ENCODE peak calls at places on chromosomes 12 and 14, in five cellular contexts. One of them, this sample, is unnamed.

GRCh38 chr12:50845021-50845647 is 2.4 kb downstream of the TMPRSS12 start:
- DNase-seq in esophagus squamous epithelium: no peak
- DNase-seq in HL-60: no peak
- DNase-seq in endothelial cell of umbilical vein: no peak
- DNase-seq in Calu3: no peak
- DNase-seq in this sample: no peak

GRCh38 chr14:52596861-52597260 is 44.2 kb downstream of the GPR137C start:
- DNase-seq in esophagus squamous epithelium: no peak
- DNase-seq in HL-60: no peak
- DNase-seq in endothelial cell of umbilical vein: no peak
- DNase-seq in Calu3: no peak
- DNase-seq in this sample: no peak

GRCh38 chr12:132771126-132771838 is 9.7 kb upstream of the ANKLE2 start:
- DNase-seq in esophagus squamous epithelium: no peak
- DNase-seq in HL-60: peak
- DNase-seq in endothelial cell of umbilical vein: no peak
- DNase-seq in Calu3: no peak
- DNase-seq in this sample: peak

GRCh38 chr12:53169644-53170043 is 10.9 kb upstream of the ZNF740 start:
- DNase-seq in esophagus squamous epithelium: no peak
- DNase-seq in HL-60: no peak
- DNase-seq in endothelial cell of umbilical vein: no peak
- DNase-seq in Calu3: no peak
- DNase-seq in this sample: no peak

GRCh38 chr12:115771065-115771464 is 506.4 kb downstream of the MED13L start:
- DNase-seq in esophagus squamous epithelium: no peak
- DNase-seq in HL-60: no peak
- DNase-seq in endothelial cell of umbilical vein: no peak
- DNase-seq in Calu3: no peak
- DNase-seq in this sample: no peak

GRCh38 chr12:113788020-113788856 is 177.9 kb downstream of the RBM19 start:
- DNase-seq in esophagus squamous epithelium: no peak
- DNase-seq in HL-60: no peak
- DNase-seq in endothelial cell of umbilical vein: no peak
- DNase-seq in Calu3: no peak
- DNase-seq in this sample: no peak

GRCh38 chr14:83473846-83474245 is 1940.2 kb upstream of the SEL1L start:
- DNase-seq in esophagus squamous epithelium: no peak
- DNase-seq in HL-60: no peak
- DNase-seq in endothelial cell of umbilical vein: peak
- DNase-seq in Calu3: no peak
- DNase-seq in this sample: no peak

GRCh38 chr12:49956663-49957569 is 4.8 kb upstream of the AQP5 start:
- DNase-seq in esophagus squamous epithelium: no peak
- DNase-seq in HL-60: no peak
- DNase-seq in endothelial cell of umbilical vein: no peak
- DNase-seq in Calu3: no peak
- DNase-seq in this sample: no peak

GRCh38 chr14:88866305-88866704 is 41.9 kb downstream of the TTC8 start:
- DNase-seq in esophagus squamous epithelium: no peak
- DNase-seq in HL-60: no peak
- DNase-seq in endothelial cell of umbilical vein: peak
- DNase-seq in Calu3: no peak
- DNase-seq in this sample: no peak

GRCh38 chr12:72144553-72144952 is 127.6 kb upstream of the TRHDE start:
- DNase-seq in esophagus squamous epithelium: no peak
- DNase-seq in HL-60: no peak
- DNase-seq in endothelial cell of umbilical vein: no peak
- DNase-seq in Calu3: no peak
- DNase-seq in this sample: no peak

GRCh38 chr12:72139411-72139810 is 132.8 kb upstream of the TRHDE start:
- DNase-seq in esophagus squamous epithelium: no peak
- DNase-seq in HL-60: no peak
- DNase-seq in endothelial cell of umbilical vein: no peak
- DNase-seq in Calu3: no peak
- DNase-seq in this sample: no peak

GRCh38 chr12:72136792-72137191 is 135.4 kb upstream of the TRHDE start:
- DNase-seq in esophagus squamous epithelium: no peak
- DNase-seq in HL-60: no peak
- DNase-seq in endothelial cell of umbilical vein: no peak
- DNase-seq in Calu3: no peak
- DNase-seq in this sample: no peak

GRCh38 chr12:72146495-72146894 is 125.7 kb upstream of the TRHDE start:
- DNase-seq in esophagus squamous epithelium: no peak
- DNase-seq in HL-60: no peak
- DNase-seq in endothelial cell of umbilical vein: no peak
- DNase-seq in Calu3: no peak
- DNase-seq in this sample: no peak

DNA sequence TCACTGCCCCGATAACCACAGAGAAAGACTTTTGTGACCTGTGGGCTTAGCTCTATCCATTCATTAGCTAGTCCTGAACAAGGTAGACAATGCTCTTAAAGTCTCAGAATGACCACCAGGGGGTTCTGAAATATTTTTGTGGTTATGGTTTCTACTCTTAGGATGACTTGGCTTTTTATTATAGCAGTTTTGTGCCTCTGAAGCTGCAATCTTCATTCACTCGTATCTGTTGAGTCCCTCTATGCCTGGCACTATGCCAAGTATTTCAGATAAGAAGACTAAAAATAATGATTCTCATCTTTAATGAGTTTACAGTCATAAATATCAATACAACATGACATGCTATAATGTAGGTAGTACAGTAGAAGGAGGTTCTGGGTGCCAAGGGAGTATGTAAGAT is 130.8 kb upstream of the TRHDE start:
- DNase-seq in esophagus squamous epithelium: no peak
- DNase-seq in HL-60: no peak
- DNase-seq in endothelial cell of umbilical vein: no peak
- DNase-seq in Calu3: no peak
- DNase-seq in this sample: peak
- TF ChIP-seq CTCF in esophagus squamous epithelium: no peak
- TF ChIP-seq CTCF in HL-60: no peak
- TF ChIP-seq CTCF in endothelial cell of umbilical vein: no peak
- TF ChIP-seq CTCF in Calu3: peak
- TF ChIP-seq CTCF in this sample: no peak

GRCh38 chr12:90253674-90254181 is 545.1 kb upstream of the ATP2B1 start:
- DNase-seq in esophagus squamous epithelium: peak
- DNase-seq in HL-60: peak
- DNase-seq in endothelial cell of umbilical vein: peak
- DNase-seq in Calu3: peak
- DNase-seq in this sample: peak
- TF ChIP-seq CTCF in esophagus squamous epithelium: no peak
- TF ChIP-seq CTCF in HL-60: peak
- TF ChIP-seq CTCF in endothelial cell of umbilical vein: peak
- TF ChIP-seq CTCF in Calu3: no peak
- TF ChIP-seq CTCF in this sample: no peak

GRCh38 chr12:72133497-72134055 is 138.6 kb upstream of the TRHDE start:
- DNase-seq in esophagus squamous epithelium: no peak
- DNase-seq in HL-60: no peak
- DNase-seq in endothelial cell of umbilical vein: no peak
- DNase-seq in Calu3: no peak
- DNase-seq in this sample: no peak
- TF ChIP-seq CTCF in esophagus squamous epithelium: no peak
- TF ChIP-seq CTCF in HL-60: no peak
- TF ChIP-seq CTCF in endothelial cell of umbilical vein: no peak
- TF ChIP-seq CTCF in Calu3: no peak
- TF ChIP-seq CTCF in this sample: no peak

DNA sequence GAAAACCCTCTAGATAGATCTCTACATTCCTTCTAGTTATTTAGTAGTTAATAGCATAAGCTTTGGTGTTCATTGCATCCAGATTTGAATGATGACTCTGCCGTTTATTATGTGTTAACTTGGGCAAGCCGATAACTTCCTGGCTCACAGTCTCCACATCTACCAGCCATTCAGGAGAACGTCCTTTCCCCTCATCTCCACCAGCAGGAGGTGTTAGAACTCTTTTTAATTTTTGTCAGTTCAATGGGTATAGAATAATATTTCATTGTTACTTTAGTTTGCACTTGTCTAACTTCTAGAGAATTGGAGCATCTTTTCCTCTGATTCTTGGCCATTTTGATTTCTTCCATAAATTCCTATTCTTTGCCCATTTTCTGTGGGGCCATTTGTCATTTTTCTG is 30.0 kb upstream of the WSCD2 start:
- DNase-seq in esophagus squamous epithelium: no peak
- DNase-seq in HL-60: no peak
- DNase-seq in endothelial cell of umbilical vein: peak
- DNase-seq in Calu3: no peak
- DNase-seq in this sample: no peak
- TF ChIP-seq CTCF in esophagus squamous epithelium: peak
- TF ChIP-seq CTCF in HL-60: no peak
- TF ChIP-seq CTCF in endothelial cell of umbilical vein: peak
- TF ChIP-seq CTCF in Calu3: no peak
- TF ChIP-seq CTCF in this sample: no peak

DNA sequence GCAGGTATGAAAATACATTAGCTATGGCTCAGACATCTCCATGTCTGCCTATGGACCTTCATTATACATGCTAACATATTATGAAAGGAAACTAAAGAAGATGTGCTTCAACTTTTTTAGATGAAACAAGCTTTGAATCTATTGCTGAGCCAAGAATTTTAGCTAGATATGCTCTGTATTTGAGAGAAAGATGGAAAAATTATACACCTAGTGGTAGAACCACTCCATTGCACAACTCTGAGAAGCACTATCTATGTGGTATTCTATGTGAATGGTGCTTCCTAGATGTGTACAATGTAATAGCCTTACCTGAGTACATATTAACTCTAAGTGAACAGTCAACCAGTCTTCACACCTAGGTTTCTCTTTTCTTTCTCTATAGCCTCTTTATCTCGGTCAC is 17.3 kb downstream of the EPYC start:
- DNase-seq in esophagus squamous epithelium: no peak
- DNase-seq in HL-60: no peak
- DNase-seq in endothelial cell of umbilical vein: no peak
- DNase-seq in Calu3: no peak
- DNase-seq in this sample: no peak
- TF ChIP-seq CTCF in esophagus squamous epithelium: no peak
- TF ChIP-seq CTCF in HL-60: no peak
- TF ChIP-seq CTCF in endothelial cell of umbilical vein: no peak
- TF ChIP-seq CTCF in Calu3: no peak
- TF ChIP-seq CTCF in this sample: no peak

DNA sequence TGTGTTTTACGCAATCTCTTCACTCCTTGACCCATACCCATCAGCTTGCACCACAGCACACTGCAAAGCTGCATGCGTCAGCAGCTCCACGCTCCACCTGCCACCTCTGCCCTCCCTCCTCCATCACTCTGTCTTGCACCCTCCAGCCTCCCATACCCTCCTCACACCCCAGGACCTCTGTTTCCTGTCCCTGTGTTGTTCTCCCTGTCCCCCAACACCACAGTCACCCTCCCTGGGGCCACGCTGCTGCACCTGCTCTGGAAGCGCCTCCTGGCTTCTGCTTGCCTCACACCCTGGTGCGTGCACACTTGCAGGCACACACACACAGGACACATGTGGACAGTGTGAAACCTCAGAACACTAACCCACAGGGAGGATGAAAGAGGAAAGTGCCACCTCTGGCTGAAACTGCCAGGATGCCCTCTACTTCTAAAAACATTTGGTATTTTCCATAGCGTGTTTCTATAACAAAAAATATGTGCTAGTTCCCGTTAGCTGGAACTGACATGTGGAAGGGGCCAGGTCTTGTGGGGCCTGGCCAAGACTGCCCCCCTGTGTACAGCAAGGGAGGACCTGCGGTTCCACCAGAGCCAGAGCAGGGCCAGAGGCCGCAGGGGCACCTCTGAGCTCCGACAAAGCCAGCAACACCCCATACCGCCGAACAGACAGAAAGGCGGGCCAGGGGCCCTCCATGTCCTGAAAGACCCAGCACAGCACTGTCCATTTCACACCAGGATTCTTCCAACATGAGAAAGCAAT is 10.0 kb downstream of the BRF1 start:
- DNase-seq in esophagus squamous epithelium: no peak
- DNase-seq in HL-60: peak
- DNase-seq in endothelial cell of umbilical vein: peak
- DNase-seq in Calu3: no peak
- DNase-seq in this sample: no peak
- TF ChIP-seq CTCF in esophagus squamous epithelium: no peak
- TF ChIP-seq CTCF in HL-60: no peak
- TF ChIP-seq CTCF in endothelial cell of umbilical vein: peak
- TF ChIP-seq CTCF in Calu3: no peak
- TF ChIP-seq CTCF in this sample: no peak

This sample was measured in GM20000.